ENCODE peak calls at places on chromosomes 3 and 15, in five cellular contexts. T is thoracic aorta, U is NCI-H1092 treated with DMSO at 0.1 percent for 48 hours, O is WTC11, D is HS-27A. A is an unnamed sample.

GRCh38 chr15:39767921-39768320 is 14.7 kb downstream of the FSIP1 start:
- DNase-seq in O (no peak), U (no peak), D (no peak), T (no peak), A (no peak)

GRCh38 chr3:124787490-124788195 is 57.4 kb downstream of the UMPS start:
- DNase-seq in O (no peak), U (no peak), T (no peak), D (no peak), A (peak; percentile 84)

GRCh38 chr3:79606414-79606813 is 161.4 kb downstream of the ROBO1 start:
- DNase-seq in U (no peak), O (no peak), T (no peak), D (no peak), A (no peak)

GRCh38 chr15:78149805-78150751 is 916 bp downstream of the IDH3A start:
- DNase-seq in U (peak; percentile 80), D (no peak), O (peak; percentile 32), T (no peak), A (peak; percentile 8)

GRCh38 chr15:41695750-41696436 is 35.7 kb downstream of the MGA start:
- DNase-seq in U (no peak), O (no peak), T (no peak), D (no peak), A (peak; percentile 82)

GRCh38 chr3:149586871-149587270 is 71.0 kb downstream of the WWTR1 start:
- DNase-seq in T (no peak), D (no peak), O (no peak), U (no peak), A (peak; percentile 32)

GRCh38 chr3:61564405-61565059 is 3.2 kb downstream of the PTPRG start:
- DNase-seq in T (peak; percentile 39), D (no peak), U (no peak), O (peak; percentile 92), A (peak; percentile 29)

GRCh38 chr15:60729850-60730458 is 251.0 kb upstream of the ICE2 start:
- DNase-seq in D (no peak), U (no peak), T (no peak), O (no peak), A (no peak)

GRCh38 chr15:34721802-34722795 is 32.7 kb downstream of the GJD2 start:
- DNase-seq in T (peak; percentile 43), D (no peak), O (peak; percentile 46), U (peak; percentile 69), A (peak; percentile 38)

GRCh38 chr3:183148056-183148455 is 14.5 kb downstream of the LAMP3 start:
- DNase-seq in T (no peak), D (no peak), O (no peak), U (no peak), A (peak; percentile 97)

GRCh38 chr3:99659032-99659431 is 20.6 kb downstream of the COL8A1 start:
- DNase-seq in O (no peak), D (peak; percentile 95), U (no peak), T (no peak), A (peak; percentile 100)

GRCh38 chr15:77895742-77896141 is 181.8 kb downstream of the TBC1D2B start:
- DNase-seq in T (no peak), D (no peak), O (no peak), U (no peak), A (no peak)

GRCh38 chr3:19543212-19543841 is 390.7 kb downstream of the EFHB start:
- DNase-seq in D (no peak), O (peak; percentile 11), T (no peak), U (no peak), A (no peak)

A was measured in amniotic epithelial cell.